ENCODE peak calls at places on chromosomes 1 and 21, in seven cellular contexts. One of them, this sample, is unnamed.

GRCh38 chr1:212819704-212820103 is 27.7 kb downstream of the SPATA45 start:
- DNase-seq in Panc1: no peak
- DNase-seq in tibial nerve: no peak
- DNase-seq in fibroblast of lung: peak; percentile 43
- DNase-seq in OCI-LY7: peak; percentile 50
- DNase-seq in ascending aorta: no peak
- DNase-seq in Peyer's patch: no peak
- DNase-seq in this sample: no peak

GRCh38 chr1:80427886-80428285 is 1372.8 kb upstream of the ADGRL2 start:
- DNase-seq in OCI-LY7: no peak
- DNase-seq in fibroblast of lung: peak; percentile 51
- DNase-seq in tibial nerve: no peak
- DNase-seq in ascending aorta: no peak
- DNase-seq in Peyer's patch: no peak
- DNase-seq in Panc1: no peak
- DNase-seq in this sample: no peak

GRCh38 chr1:66553846-66554245 is 19.9 kb downstream of the SGIP1 start:
- DNase-seq in Panc1: no peak
- DNase-seq in fibroblast of lung: no peak
- DNase-seq in tibial nerve: no peak
- DNase-seq in OCI-LY7: no peak
- DNase-seq in ascending aorta: no peak
- DNase-seq in Peyer's patch: no peak
- DNase-seq in this sample: no peak

GRCh38 chr1:119136401-119136800 is 4.1 kb downstream of the WARS2 start:
- DNase-seq in tibial nerve: no peak
- DNase-seq in fibroblast of lung: peak; percentile 18
- DNase-seq in Panc1: no peak
- DNase-seq in Peyer's patch: no peak
- DNase-seq in OCI-LY7: no peak
- DNase-seq in ascending aorta: no peak
- DNase-seq in this sample: no peak

GRCh38 chr1:114353233-114353632 is 157.8 kb downstream of the TRIM33 start:
- DNase-seq in ascending aorta: no peak
- DNase-seq in fibroblast of lung: peak; percentile 81
- DNase-seq in tibial nerve: peak; percentile 40
- DNase-seq in OCI-LY7: peak; percentile 5
- DNase-seq in Peyer's patch: no peak
- DNase-seq in Panc1: no peak
- DNase-seq in this sample: peak; percentile 77

GRCh38 chr21:21103692-21104091 is 105.5 kb downstream of the NCAM2 start:
- DNase-seq in tibial nerve: no peak
- DNase-seq in OCI-LY7: no peak
- DNase-seq in fibroblast of lung: no peak
- DNase-seq in Peyer's patch: no peak
- DNase-seq in ascending aorta: no peak
- DNase-seq in Panc1: no peak
- DNase-seq in this sample: no peak

GRCh38 chr1:179938752-179939151 is 15.9 kb upstream of the CEP350 start:
- DNase-seq in Peyer's patch: no peak
- DNase-seq in fibroblast of lung: peak; percentile 64
- DNase-seq in tibial nerve: no peak
- DNase-seq in ascending aorta: no peak
- DNase-seq in OCI-LY7: no peak
- DNase-seq in Panc1: no peak
- DNase-seq in this sample: no peak

GRCh38 chr1:81554108-81554507 is 246.6 kb upstream of the ADGRL2 start:
- DNase-seq in OCI-LY7: no peak
- DNase-seq in ascending aorta: no peak
- DNase-seq in Peyer's patch: no peak
- DNase-seq in fibroblast of lung: no peak
- DNase-seq in Panc1: no peak
- DNase-seq in tibial nerve: no peak
- DNase-seq in this sample: no peak

GRCh38 chr1:34418166-34418565 is 241.5 kb downstream of the C1orf94 start:
- DNase-seq in Peyer's patch: no peak
- DNase-seq in Panc1: no peak
- DNase-seq in OCI-LY7: no peak
- DNase-seq in ascending aorta: no peak
- DNase-seq in fibroblast of lung: no peak
- DNase-seq in tibial nerve: no peak
- DNase-seq in this sample: no peak

GRCh38 chr21:37208741-37209225 is 58.4 kb downstream of the VPS26C start:
- DNase-seq in Peyer's patch: no peak
- DNase-seq in tibial nerve: no peak
- DNase-seq in OCI-LY7: no peak
- DNase-seq in ascending aorta: peak; percentile 56
- DNase-seq in Panc1: no peak
- DNase-seq in fibroblast of lung: no peak
- DNase-seq in this sample: peak; percentile 89

GRCh38 chr1:26771643-26772321 is 16.0 kb upstream of the PIGV start:
- DNase-seq in tibial nerve: no peak
- DNase-seq in Peyer's patch: no peak
- DNase-seq in ascending aorta: peak; percentile 79
- DNase-seq in Panc1: peak; percentile 64
- DNase-seq in fibroblast of lung: peak; percentile 99
- DNase-seq in OCI-LY7: no peak
- DNase-seq in this sample: no peak

GRCh38 chr1:4631321-4631720 is 23.1 kb upstream of the AJAP1 start:
- DNase-seq in OCI-LY7: no peak
- DNase-seq in tibial nerve: no peak
- DNase-seq in fibroblast of lung: no peak
- DNase-seq in ascending aorta: no peak
- DNase-seq in Peyer's patch: no peak
- DNase-seq in Panc1: no peak
- DNase-seq in this sample: no peak

GRCh38 chr21:42830456-42831455 is 48.6 kb downstream of the WDR4 start:
- DNase-seq in OCI-LY7: peak; percentile 19
- DNase-seq in ascending aorta: no peak
- DNase-seq in tibial nerve: no peak
- DNase-seq in fibroblast of lung: no peak
- DNase-seq in Peyer's patch: no peak
- DNase-seq in Panc1: no peak
- DNase-seq in this sample: peak; percentile 37

GRCh38 chr21:45164838-45165237 is 90.5 kb downstream of the ADARB1 start:
- DNase-seq in tibial nerve: no peak
- DNase-seq in Peyer's patch: no peak
- DNase-seq in ascending aorta: no peak
- DNase-seq in OCI-LY7: no peak
- DNase-seq in Panc1: no peak
- DNase-seq in fibroblast of lung: no peak
- DNase-seq in this sample: no peak

GRCh38 chr1:33418811-33419210 is 12.1 kb downstream of the PHC2 start:
- DNase-seq in Panc1: no peak
- DNase-seq in tibial nerve: no peak
- DNase-seq in OCI-LY7: no peak
- DNase-seq in fibroblast of lung: no peak
- DNase-seq in Peyer's patch: no peak
- DNase-seq in ascending aorta: no peak
- DNase-seq in this sample: no peak

GRCh38 chr1:3768811-3769390 is 3.6 kb upstream of the SMIM1 start:
- DNase-seq in tibial nerve: no peak
- DNase-seq in fibroblast of lung: no peak
- DNase-seq in Panc1: no peak
- DNase-seq in ascending aorta: no peak
- DNase-seq in Peyer's patch: no peak
- DNase-seq in OCI-LY7: no peak
- DNase-seq in this sample: no peak

GRCh38 chr21:41086551-41086950 is 81.4 kb upstream of the BACE2 start:
- DNase-seq in Peyer's patch: no peak
- DNase-seq in tibial nerve: no peak
- DNase-seq in Panc1: no peak
- DNase-seq in OCI-LY7: no peak
- DNase-seq in ascending aorta: no peak
- DNase-seq in fibroblast of lung: no peak
- DNase-seq in this sample: no peak

GRCh38 chr1:64121766-64122385 is 81.5 kb upstream of the UBE2U start:
- DNase-seq in tibial nerve: no peak
- DNase-seq in Peyer's patch: no peak
- DNase-seq in OCI-LY7: no peak
- DNase-seq in Panc1: no peak
- DNase-seq in ascending aorta: peak; percentile 52
- DNase-seq in fibroblast of lung: no peak
- DNase-seq in this sample: no peak

GRCh38 chr21:27802816-27803475 is 836.1 kb upstream of the ADAMTS5 start:
- DNase-seq in OCI-LY7: peak; percentile 4
- DNase-seq in Peyer's patch: no peak
- DNase-seq in ascending aorta: no peak
- DNase-seq in tibial nerve: peak; percentile 35
- DNase-seq in Panc1: no peak
- DNase-seq in fibroblast of lung: peak; percentile 40
- DNase-seq in this sample: peak; percentile 32

GRCh38 chr1:209703834-209704504 is 677 bp upstream of the HSD11B1 start:
- DNase-seq in Panc1: no peak
- DNase-seq in ascending aorta: no peak
- DNase-seq in tibial nerve: no peak
- DNase-seq in fibroblast of lung: peak; percentile 66
- DNase-seq in OCI-LY7: no peak
- DNase-seq in Peyer's patch: no peak
- DNase-seq in this sample: no peak

GRCh38 chr1:101290922-101291561 is 54.2 kb downstream of the S1PR1 start:
- DNase-seq in OCI-LY7: no peak
- DNase-seq in fibroblast of lung: no peak
- DNase-seq in tibial nerve: no peak
- DNase-seq in ascending aorta: no peak
- DNase-seq in Panc1: no peak
- DNase-seq in Peyer's patch: no peak
- DNase-seq in this sample: no peak

GRCh38 chr21:36630485-36631206 is 68.3 kb upstream of the SIM2 start:
- DNase-seq in fibroblast of lung: peak; percentile 36
- DNase-seq in Panc1: peak; percentile 20
- DNase-seq in Peyer's patch: peak; percentile 64
- DNase-seq in ascending aorta: no peak
- DNase-seq in tibial nerve: peak; percentile 22
- DNase-seq in OCI-LY7: peak; percentile 68
- DNase-seq in this sample: peak; percentile 50

GRCh38 chr21:28900481-28900880 is 92.2 kb downstream of the LTN1 start:
- DNase-seq in Peyer's patch: no peak
- DNase-seq in fibroblast of lung: no peak
- DNase-seq in OCI-LY7: no peak
- DNase-seq in Panc1: no peak
- DNase-seq in ascending aorta: no peak
- DNase-seq in tibial nerve: no peak
- DNase-seq in this sample: no peak

GRCh38 chr1:186337554-186337953 is 37.5 kb downstream of the TPR start:
- DNase-seq in Panc1: no peak
- DNase-seq in tibial nerve: no peak
- DNase-seq in fibroblast of lung: no peak
- DNase-seq in ascending aorta: no peak
- DNase-seq in Peyer's patch: no peak
- DNase-seq in OCI-LY7: no peak
- DNase-seq in this sample: no peak

GRCh38 chr1:235821361-235821981 is 45.2 kb downstream of the LYST start:
- DNase-seq in OCI-LY7: no peak
- DNase-seq in ascending aorta: no peak
- DNase-seq in tibial nerve: no peak
- DNase-seq in fibroblast of lung: peak; percentile 65
- DNase-seq in Peyer's patch: no peak
- DNase-seq in Panc1: no peak
- DNase-seq in this sample: no peak

DNA sequence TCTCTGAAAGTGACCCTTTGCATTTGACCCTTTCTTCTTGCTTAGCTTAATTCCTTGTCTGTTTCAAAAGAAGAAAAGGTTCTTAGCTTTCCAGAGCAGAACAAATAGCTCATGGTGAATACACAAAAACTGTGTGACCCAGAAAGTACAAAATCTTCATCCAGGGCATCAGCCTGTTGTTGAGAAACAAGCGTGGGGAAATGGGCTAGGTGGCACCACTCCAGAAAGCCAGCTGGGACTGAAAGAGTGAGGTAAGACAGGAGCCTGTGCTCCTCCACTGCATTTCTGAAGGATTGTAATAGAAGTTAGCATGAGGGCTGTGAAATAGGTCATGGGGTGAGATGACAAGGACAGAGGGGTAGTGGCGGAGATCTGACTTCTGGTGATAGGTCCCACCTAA is 45.8 kb downstream of the CYP2J2 start:
- DNase-seq in tibial nerve: no peak
- DNase-seq in ascending aorta: no peak
- DNase-seq in fibroblast of lung: peak; percentile 30
- DNase-seq in Panc1: no peak
- DNase-seq in OCI-LY7: no peak
- DNase-seq in Peyer's patch: no peak
- DNase-seq in this sample: no peak
- H3K4me1 ChIP-seq in tibial nerve: no peaks in the 10 kb centered on the region
- H3K4me1 ChIP-seq in ascending aorta: no peaks in the 10 kb centered on the region
- H3K4me1 ChIP-seq in fibroblast of lung: no peaks in the 10 kb centered on the region
- H3K4me1 ChIP-seq in Panc1: no peaks in the 10 kb centered on the region
- H3K4me1 ChIP-seq in OCI-LY7: no peaks in the 10 kb centered on the region
- H3K4me1 ChIP-seq in Peyer's patch: no peaks in the 10 kb centered on the region
- H3K4me1 ChIP-seq in this sample: no peaks in the 10 kb centered on the region

GRCh38 chr1:12032141-12032710 is 12.9 kb downstream of the MIIP start:
- DNase-seq in fibroblast of lung: no peak
- DNase-seq in OCI-LY7: no peak
- DNase-seq in Panc1: no peak
- DNase-seq in Peyer's patch: no peak
- DNase-seq in tibial nerve: no peak
- DNase-seq in ascending aorta: no peak
- DNase-seq in this sample: no peak

GRCh38 chr1:12028957-12029511 is 9.7 kb downstream of the MIIP start:
- DNase-seq in OCI-LY7: no peak
- DNase-seq in tibial nerve: no peak
- DNase-seq in ascending aorta: no peak
- DNase-seq in Peyer's patch: no peak
- DNase-seq in fibroblast of lung: no peak
- DNase-seq in Panc1: no peak
- DNase-seq in this sample: no peak

GRCh38 chr1:12029720-12030339 is 10.5 kb downstream of the MIIP start:
- DNase-seq in Panc1: no peak
- DNase-seq in Peyer's patch: no peak
- DNase-seq in OCI-LY7: no peak
- DNase-seq in fibroblast of lung: no peak
- DNase-seq in tibial nerve: no peak
- DNase-seq in ascending aorta: no peak
- DNase-seq in this sample: no peak

GRCh38 chr1:12028248-12028647 is 8.9 kb downstream of the MIIP start:
- DNase-seq in Peyer's patch: no peak
- DNase-seq in tibial nerve: no peak
- DNase-seq in fibroblast of lung: no peak
- DNase-seq in Panc1: no peak
- DNase-seq in ascending aorta: no peak
- DNase-seq in OCI-LY7: no peak
- DNase-seq in this sample: no peak

GRCh38 chr1:12031039-12031980 is 12.0 kb downstream of the MIIP start:
- DNase-seq in tibial nerve: no peak
- DNase-seq in Peyer's patch: no peak
- DNase-seq in Panc1: no peak
- DNase-seq in ascending aorta: no peak
- DNase-seq in fibroblast of lung: peak; percentile 30
- DNase-seq in OCI-LY7: peak; percentile 63
- DNase-seq in this sample: peak; percentile 46
- TF ChIP-seq CTCF in tibial nerve: peak; percentile 22
- TF ChIP-seq CTCF in Peyer's patch: no peak
- TF ChIP-seq CTCF in Panc1: peak; percentile 86
- TF ChIP-seq CTCF in ascending aorta: peak; percentile 36
- TF ChIP-seq CTCF in fibroblast of lung: peak; percentile 49
- TF ChIP-seq CTCF in OCI-LY7: peak; percentile 86
- TF ChIP-seq CTCF in this sample: peak; percentile 35

GRCh38 chr21:34988139-34988538 is 61.0 kb downstream of the RUNX1 start:
- DNase-seq in OCI-LY7: no peak
- DNase-seq in Peyer's patch: no peak
- DNase-seq in tibial nerve: no peak
- DNase-seq in Panc1: no peak
- DNase-seq in ascending aorta: no peak
- DNase-seq in fibroblast of lung: no peak
- DNase-seq in this sample: no peak
- H3K4me1 ChIP-seq in OCI-LY7: peaks cover 20% of the 10 kb centered on the region
- H3K4me1 ChIP-seq in Peyer's patch: peaks cover 6% of the 10 kb centered on the region
- H3K4me1 ChIP-seq in tibial nerve: no peaks in the 10 kb centered on the region
- H3K4me1 ChIP-seq in Panc1: no peaks in the 10 kb centered on the region
- H3K4me1 ChIP-seq in ascending aorta: no peaks in the 10 kb centered on the region
- H3K4me1 ChIP-seq in fibroblast of lung: peaks cover 7% of the 10 kb centered on the region
- H3K4me1 ChIP-seq in this sample: no peaks in the 10 kb centered on the region

GRCh38 chr21:17903029-17903806 is 84.1 kb upstream of the C21orf91 start:
- DNase-seq in Peyer's patch: no peak
- DNase-seq in fibroblast of lung: peak; percentile 73
- DNase-seq in tibial nerve: no peak
- DNase-seq in OCI-LY7: peak; percentile 74
- DNase-seq in Panc1: no peak
- DNase-seq in ascending aorta: no peak
- DNase-seq in this sample: no peak
- TF ChIP-seq CTCF in Peyer's patch: peak; percentile 15
- TF ChIP-seq CTCF in fibroblast of lung: no peak
- TF ChIP-seq CTCF in tibial nerve: no peak
- TF ChIP-seq CTCF in OCI-LY7: peak; percentile 74
- TF ChIP-seq CTCF in Panc1: peak; percentile 3
- TF ChIP-seq CTCF in ascending aorta: peak; percentile 21
- TF ChIP-seq CTCF in this sample: peak; percentile 23

This sample was measured in thyroid gland.